ENCODE peak calls at places on chromosomes 12 and 14, in five cellular contexts. One of them, this sample, is unnamed.

GRCh38 chr14:101369916-101370592 is 191.2 kb upstream of the DIO3 start:
- DNase-seq in GM12864: no peak
- DNase-seq in GM23338: no peak
- DNase-seq in stimulated activated CD4-positive, alpha-beta T cell treated with anti-CD3 and anti-CD28 coated beads, Interleukin-1b, Interleukin-23, amount 100 ng/mL, for 24 hours: no peak
- DNase-seq in activated T-helper 1 cell treated with Interleukin-2 at 50 U/mL for 16 hours: no peak
- DNase-seq in this sample: no peak

GRCh38 chr14:106013879-106014376 is 487.5 kb downstream of the TMEM121 start:
- DNase-seq in GM12864: no peak
- DNase-seq in GM23338: no peak
- DNase-seq in stimulated activated CD4-positive, alpha-beta T cell treated with anti-CD3 and anti-CD28 coated beads, Interleukin-1b, Interleukin-23, amount 100 ng/mL, for 24 hours: no peak
- DNase-seq in activated T-helper 1 cell treated with Interleukin-2 at 50 U/mL for 16 hours: no peak
- DNase-seq in this sample: no peak

GRCh38 chr12:72017054-72017651 is 78.5 kb downstream of the TPH2 start:
- DNase-seq in GM12864: peak; percentile 45
- DNase-seq in GM23338: peak; percentile 74
- DNase-seq in stimulated activated CD4-positive, alpha-beta T cell treated with anti-CD3 and anti-CD28 coated beads, Interleukin-1b, Interleukin-23, amount 100 ng/mL, for 24 hours: peak; percentile 29
- DNase-seq in activated T-helper 1 cell treated with Interleukin-2 at 50 U/mL for 16 hours: peak; percentile 19
- DNase-seq in this sample: peak; percentile 67

GRCh38 chr12:27822076-27822712 is 42.2 kb upstream of the MANSC4 start:
- DNase-seq in GM12864: peak; percentile 73
- DNase-seq in GM23338: no peak
- DNase-seq in stimulated activated CD4-positive, alpha-beta T cell treated with anti-CD3 and anti-CD28 coated beads, Interleukin-1b, Interleukin-23, amount 100 ng/mL, for 24 hours: peak; percentile 61
- DNase-seq in activated T-helper 1 cell treated with Interleukin-2 at 50 U/mL for 16 hours: peak; percentile 35
- DNase-seq in this sample: no peak

GRCh38 chr12:49557187-49557916 is 10.6 kb downstream of the MCRS1 start:
- DNase-seq in GM12864: no peak
- DNase-seq in GM23338: no peak
- DNase-seq in stimulated activated CD4-positive, alpha-beta T cell treated with anti-CD3 and anti-CD28 coated beads, Interleukin-1b, Interleukin-23, amount 100 ng/mL, for 24 hours: no peak
- DNase-seq in activated T-helper 1 cell treated with Interleukin-2 at 50 U/mL for 16 hours: no peak
- DNase-seq in this sample: no peak

GRCh38 chr14:90545966-90546751 is 149.3 kb downstream of the CALM1 start:
- DNase-seq in GM12864: no peak
- DNase-seq in GM23338: no peak
- DNase-seq in stimulated activated CD4-positive, alpha-beta T cell treated with anti-CD3 and anti-CD28 coated beads, Interleukin-1b, Interleukin-23, amount 100 ng/mL, for 24 hours: no peak
- DNase-seq in activated T-helper 1 cell treated with Interleukin-2 at 50 U/mL for 16 hours: no peak
- DNase-seq in this sample: no peak

GRCh38 chr14:104975481-104976197 is 2.5 kb downstream of the AHNAK2 start:
- DNase-seq in GM12864: no peak
- DNase-seq in GM23338: peak; percentile 57
- DNase-seq in stimulated activated CD4-positive, alpha-beta T cell treated with anti-CD3 and anti-CD28 coated beads, Interleukin-1b, Interleukin-23, amount 100 ng/mL, for 24 hours: no peak
- DNase-seq in activated T-helper 1 cell treated with Interleukin-2 at 50 U/mL for 16 hours: no peak
- DNase-seq in this sample: no peak

GRCh38 chr12:22254450-22254849 is 80.1 kb downstream of the ST8SIA1 start:
- DNase-seq in GM12864: no peak
- DNase-seq in GM23338: no peak
- DNase-seq in stimulated activated CD4-positive, alpha-beta T cell treated with anti-CD3 and anti-CD28 coated beads, Interleukin-1b, Interleukin-23, amount 100 ng/mL, for 24 hours: no peak
- DNase-seq in activated T-helper 1 cell treated with Interleukin-2 at 50 U/mL for 16 hours: no peak
- DNase-seq in this sample: no peak

GRCh38 chr12:51819851-51820720 is 28.4 kb downstream of the FIGNL2 start:
- DNase-seq in GM12864: no peak
- DNase-seq in GM23338: peak; percentile 22
- DNase-seq in stimulated activated CD4-positive, alpha-beta T cell treated with anti-CD3 and anti-CD28 coated beads, Interleukin-1b, Interleukin-23, amount 100 ng/mL, for 24 hours: peak; percentile 46
- DNase-seq in activated T-helper 1 cell treated with Interleukin-2 at 50 U/mL for 16 hours: no peak
- DNase-seq in this sample: no peak

GRCh38 chr14:79011091-79011919 is 841.1 kb downstream of the NRXN3 start:
- DNase-seq in GM12864: no peak
- DNase-seq in GM23338: peak; percentile 65
- DNase-seq in stimulated activated CD4-positive, alpha-beta T cell treated with anti-CD3 and anti-CD28 coated beads, Interleukin-1b, Interleukin-23, amount 100 ng/mL, for 24 hours: no peak
- DNase-seq in activated T-helper 1 cell treated with Interleukin-2 at 50 U/mL for 16 hours: no peak
- DNase-seq in this sample: no peak

GRCh38 chr12:93007539-93007938 is 78.4 kb upstream of the EEA1 start:
- DNase-seq in GM12864: no peak
- DNase-seq in GM23338: no peak
- DNase-seq in stimulated activated CD4-positive, alpha-beta T cell treated with anti-CD3 and anti-CD28 coated beads, Interleukin-1b, Interleukin-23, amount 100 ng/mL, for 24 hours: no peak
- DNase-seq in activated T-helper 1 cell treated with Interleukin-2 at 50 U/mL for 16 hours: no peak
- DNase-seq in this sample: no peak

GRCh38 chr14:31785574-31785973 is 224.4 kb downstream of the NUBPL start:
- DNase-seq in GM12864: no peak
- DNase-seq in GM23338: no peak
- DNase-seq in stimulated activated CD4-positive, alpha-beta T cell treated with anti-CD3 and anti-CD28 coated beads, Interleukin-1b, Interleukin-23, amount 100 ng/mL, for 24 hours: no peak
- DNase-seq in activated T-helper 1 cell treated with Interleukin-2 at 50 U/mL for 16 hours: no peak
- DNase-seq in this sample: no peak

GRCh38 chr14:95679995-95680735 is 6.1 kb upstream of the TCL1B start:
- DNase-seq in GM12864: no peak
- DNase-seq in GM23338: peak; percentile 58
- DNase-seq in stimulated activated CD4-positive, alpha-beta T cell treated with anti-CD3 and anti-CD28 coated beads, Interleukin-1b, Interleukin-23, amount 100 ng/mL, for 24 hours: no peak
- DNase-seq in activated T-helper 1 cell treated with Interleukin-2 at 50 U/mL for 16 hours: no peak
- DNase-seq in this sample: peak; percentile 40

GRCh38 chr14:85243306-85243705 is 286.6 kb upstream of the FLRT2 start:
- DNase-seq in GM12864: no peak
- DNase-seq in GM23338: no peak
- DNase-seq in stimulated activated CD4-positive, alpha-beta T cell treated with anti-CD3 and anti-CD28 coated beads, Interleukin-1b, Interleukin-23, amount 100 ng/mL, for 24 hours: no peak
- DNase-seq in activated T-helper 1 cell treated with Interleukin-2 at 50 U/mL for 16 hours: no peak
- DNase-seq in this sample: no peak

GRCh38 chr14:73789996-73790581 is 61.5 kb upstream of the PTGR2 start:
- DNase-seq in GM12864: no peak
- DNase-seq in GM23338: no peak
- DNase-seq in stimulated activated CD4-positive, alpha-beta T cell treated with anti-CD3 and anti-CD28 coated beads, Interleukin-1b, Interleukin-23, amount 100 ng/mL, for 24 hours: no peak
- DNase-seq in activated T-helper 1 cell treated with Interleukin-2 at 50 U/mL for 16 hours: no peak
- DNase-seq in this sample: no peak

GRCh38 chr12:7989827-7990491 is 42.6 kb upstream of the FOXJ2 start:
- DNase-seq in GM12864: peak; percentile 16
- DNase-seq in GM23338: no peak
- DNase-seq in stimulated activated CD4-positive, alpha-beta T cell treated with anti-CD3 and anti-CD28 coated beads, Interleukin-1b, Interleukin-23, amount 100 ng/mL, for 24 hours: peak; percentile 66
- DNase-seq in activated T-helper 1 cell treated with Interleukin-2 at 50 U/mL for 16 hours: peak; percentile 44
- DNase-seq in this sample: no peak

This sample was measured in progenitor cell of endocrine pancreas.